ENCODE peak calls at places on chromosomes 11 and 22, in five cellular contexts. Z, N, Q, A and V are unnamed samples.

GRCh38 chr11:111715142-111715816 is 50.9 kb downstream of the PPP2R1B start:
- DNase-seq in A (no peak), Q (no peak), N (no peak), Z (no peak), V (no peak)

GRCh38 chr11:117936973-117937372 is 7.8 kb upstream of the TMPRSS13 start:
- DNase-seq in Q (no peak), A (no peak), Z (no peak), N (peak), V (no peak)

GRCh38 chr11:129280027-129280811 is 88.1 kb upstream of the ARHGAP32 start:
- DNase-seq in N (no peak), Q (peak), A (no peak), Z (no peak), V (no peak)

GRCh38 chr22:35674335-35674734 is 26.1 kb downstream of the APOL6 start:
- DNase-seq in A (no peak), Q (no peak), N (no peak), Z (no peak), V (no peak)

GRCh38 chr11:34053161-34053686 is 1.7 kb downstream of the CAPRIN1 start:
- DNase-seq in Z (peak), A (peak), N (peak), Q (peak), V (peak)

GRCh38 chr11:9955387-9955786 is 291.5 kb downstream of the SWAP70 start:
- DNase-seq in A (no peak), N (no peak), Q (peak), Z (no peak), V (no peak)

GRCh38 chr11:1560618-1561251 is 11.3 kb downstream of the DUSP8 start:
- DNase-seq in A (no peak), N (no peak), Q (no peak), Z (no peak), V (no peak)

GRCh38 chr11:78228467-78228866 is 39.7 kb downstream of the USP35 start:
- DNase-seq in N (peak), A (no peak), Z (no peak), Q (peak), V (no peak)

GRCh38 chr11:86800076-86800955 is at the start of gene PRSS23:
- DNase-seq in N (peak), Q (peak), Z (no peak), A (peak), V (peak)

GRCh38 chr11:111934301-111934700 is 2.8 kb upstream of the DIXDC1 start:
- DNase-seq in A (no peak), N (no peak), Z (no peak), Q (no peak), V (no peak)

GRCh38 chr22:35352214-35353111 is 28.4 kb upstream of the HMOX1 start:
- DNase-seq in N (peak), Z (no peak), Q (no peak), A (peak), V (peak)

GRCh38 chr11:74312321-74312720 is 881 bp upstream of the P4HA3 start:
- DNase-seq in N (no peak), Q (no peak), A (no peak), Z (no peak), V (no peak)

GRCh38 chr11:102318469-102318868 is 1.2 kb downstream of the BIRC3 start:
- DNase-seq in Q (peak), N (no peak), Z (peak), A (no peak), V (no peak)

GRCh38 chr22:36417281-36417686 is 29.5 kb upstream of the MYH9 start:
- DNase-seq in Z (no peak), Q (peak), N (peak), A (no peak), V (peak)

GRCh38 chr22:36332623-36333331 is 55.0 kb downstream of the MYH9 start:
- DNase-seq in A (no peak), N (peak), Z (no peak), Q (peak), V (peak)

GRCh38 chr11:128776088-128776433 is 82.2 kb downstream of the FLI1 start:
- DNase-seq in A (no peak), N (no peak), Z (no peak), Q (no peak), V (no peak)

GRCh38 chr11:65639623-65640482 is 2.0 kb downstream of the SIPA1 start:
- DNase-seq in A (no peak), Q (no peak), Z (peak), N (no peak), V (peak)

GRCh38 chr11:782264-783174 is 5.2 kb upstream of the GATD1 start:
- DNase-seq in A (no peak), N (no peak), Z (no peak), Q (no peak), V (peak)

GRCh38 chr11:115464269-115464668 is 39.9 kb downstream of the CADM1 start:
- DNase-seq in Z (no peak), Q (peak), N (no peak), A (no peak), V (no peak)

GRCh38 chr11:108497317-108498045 is 703 bp downstream of the POGLUT3 start:
- DNase-seq in N (peak), Q (peak), Z (peak), A (peak), V (peak)

GRCh38 chr22:19128009-19128401 is 3.1 kb upstream of the TSSK2 start:
- DNase-seq in Q (no peak), N (no peak), Z (no peak), A (no peak), V (no peak)

GRCh38 chr11:20762112-20762511 is 92.7 kb downstream of the NELL1 start:
- DNase-seq in A (no peak), Z (no peak), Q (no peak), N (no peak), V (no peak)

GRCh38 chr11:116513278-116513823 is 259.4 kb downstream of the BUD13 start:
- DNase-seq in Z (no peak), N (no peak), A (no peak), Q (no peak), V (no peak)

GRCh38 chr22:40156001-40156516 is 21.7 kb upstream of the TNRC6B start:
- DNase-seq in A (no peak), N (peak), Z (no peak), Q (peak), V (peak)